ENCODE peak calls at places on chromosome 1, in seven cellular contexts. One of them, this sample, is unnamed.
A peak's percentile ranks its signal among the peaks of the same experiment; 100 is the strongest.

GRCh38 chr1:214386747-214387146 is 105.8 kb downstream of the SMYD2 start:
- DNase-seq in NCI-H226: peak; percentile 35
- DNase-seq in Peyer's patch: no peak
- DNase-seq in sigmoid colon: no peak
- DNase-seq in T-cell: no peak
- DNase-seq in stromal cell of bone marrow: no peak
- DNase-seq in activated naive CD8-positive, alpha-beta T cell treated with anti-CD3 and anti-CD28 coated beads for 36 hours: no peak
- DNase-seq in this sample: no peak

GRCh38 chr1:60903591-60903990 is 178.8 kb upstream of the NFIA start:
- DNase-seq in NCI-H226: no peak
- DNase-seq in Peyer's patch: no peak
- DNase-seq in sigmoid colon: peak; percentile 80
- DNase-seq in T-cell: no peak
- DNase-seq in stromal cell of bone marrow: peak; percentile 51
- DNase-seq in activated naive CD8-positive, alpha-beta T cell treated with anti-CD3 and anti-CD28 coated beads for 36 hours: no peak
- DNase-seq in this sample: no peak

GRCh38 chr1:111154021-111154999 is 14.3 kb downstream of the CEPT1 start:
- DNase-seq in NCI-H226: no peak
- DNase-seq in Peyer's patch: no peak
- DNase-seq in sigmoid colon: no peak
- DNase-seq in T-cell: no peak
- DNase-seq in stromal cell of bone marrow: no peak
- DNase-seq in activated naive CD8-positive, alpha-beta T cell treated with anti-CD3 and anti-CD28 coated beads for 36 hours: no peak
- DNase-seq in this sample: no peak

GRCh38 chr1:1171551-1172340 is 1.9 kb upstream of the TTLL10 start:
- DNase-seq in NCI-H226: no peak
- DNase-seq in Peyer's patch: peak; percentile 33
- DNase-seq in sigmoid colon: no peak
- DNase-seq in T-cell: no peak
- DNase-seq in stromal cell of bone marrow: no peak
- DNase-seq in activated naive CD8-positive, alpha-beta T cell treated with anti-CD3 and anti-CD28 coated beads for 36 hours: peak; percentile 58
- DNase-seq in this sample: no peak

GRCh38 chr1:156124557-156125483 is 10.3 kb downstream of the LMNA start:
- DNase-seq in NCI-H226: peak; percentile 18
- DNase-seq in Peyer's patch: no peak
- DNase-seq in sigmoid colon: no peak
- DNase-seq in T-cell: no peak
- DNase-seq in stromal cell of bone marrow: peak; percentile 56
- DNase-seq in activated naive CD8-positive, alpha-beta T cell treated with anti-CD3 and anti-CD28 coated beads for 36 hours: peak; percentile 36
- DNase-seq in this sample: no peak

GRCh38 chr1:3099861-3100260 is 30.9 kb downstream of the PRDM16 start:
- DNase-seq in NCI-H226: no peak
- DNase-seq in Peyer's patch: no peak
- DNase-seq in sigmoid colon: no peak
- DNase-seq in T-cell: no peak
- DNase-seq in stromal cell of bone marrow: no peak
- DNase-seq in activated naive CD8-positive, alpha-beta T cell treated with anti-CD3 and anti-CD28 coated beads for 36 hours: no peak
- DNase-seq in this sample: no peak

GRCh38 chr1:235503333-235504121 is 725 bp downstream of the B3GALNT2 start:
- DNase-seq in NCI-H226: peak; percentile 2
- DNase-seq in Peyer's patch: peak; percentile 57
- DNase-seq in sigmoid colon: peak; percentile 77
- DNase-seq in T-cell: no peak
- DNase-seq in stromal cell of bone marrow: no peak
- DNase-seq in activated naive CD8-positive, alpha-beta T cell treated with anti-CD3 and anti-CD28 coated beads for 36 hours: peak; percentile 30
- DNase-seq in this sample: peak; percentile 35

GRCh38 chr1:18354657-18355056 is 126.1 kb upstream of the KLHDC7A start:
- DNase-seq in NCI-H226: no peak
- DNase-seq in Peyer's patch: no peak
- DNase-seq in sigmoid colon: no peak
- DNase-seq in T-cell: no peak
- DNase-seq in stromal cell of bone marrow: no peak
- DNase-seq in activated naive CD8-positive, alpha-beta T cell treated with anti-CD3 and anti-CD28 coated beads for 36 hours: no peak
- DNase-seq in this sample: no peak

GRCh38 chr1:175272361-175272760 is 79.8 kb upstream of the KIAA0040 start:
- DNase-seq in NCI-H226: no peak
- DNase-seq in Peyer's patch: no peak
- DNase-seq in sigmoid colon: no peak
- DNase-seq in T-cell: no peak
- DNase-seq in stromal cell of bone marrow: no peak
- DNase-seq in activated naive CD8-positive, alpha-beta T cell treated with anti-CD3 and anti-CD28 coated beads for 36 hours: no peak
- DNase-seq in this sample: no peak

GRCh38 chr1:95778217-95778616 is 544.2 kb downstream of the RWDD3 start:
- DNase-seq in NCI-H226: no peak
- DNase-seq in Peyer's patch: no peak
- DNase-seq in sigmoid colon: no peak
- DNase-seq in T-cell: no peak
- DNase-seq in stromal cell of bone marrow: no peak
- DNase-seq in activated naive CD8-positive, alpha-beta T cell treated with anti-CD3 and anti-CD28 coated beads for 36 hours: no peak
- DNase-seq in this sample: no peak

GRCh38 chr1:78543941-78544630 is 53.3 kb downstream of the PTGFR start:
- DNase-seq in NCI-H226: no peak
- DNase-seq in Peyer's patch: no peak
- DNase-seq in sigmoid colon: no peak
- DNase-seq in T-cell: no peak
- DNase-seq in stromal cell of bone marrow: no peak
- DNase-seq in activated naive CD8-positive, alpha-beta T cell treated with anti-CD3 and anti-CD28 coated beads for 36 hours: no peak
- DNase-seq in this sample: no peak

GRCh38 chr1:106603616-106604015 is 452.9 kb upstream of the PRMT6 start:
- DNase-seq in NCI-H226: no peak
- DNase-seq in Peyer's patch: no peak
- DNase-seq in sigmoid colon: no peak
- DNase-seq in T-cell: no peak
- DNase-seq in stromal cell of bone marrow: no peak
- DNase-seq in activated naive CD8-positive, alpha-beta T cell treated with anti-CD3 and anti-CD28 coated beads for 36 hours: no peak
- DNase-seq in this sample: no peak

GRCh38 chr1:26094677-26095383 is 16.8 kb upstream of the PDIK1L start:
- DNase-seq in NCI-H226: peak; percentile 73
- DNase-seq in Peyer's patch: no peak
- DNase-seq in sigmoid colon: peak; percentile 64
- DNase-seq in T-cell: no peak
- DNase-seq in stromal cell of bone marrow: no peak
- DNase-seq in activated naive CD8-positive, alpha-beta T cell treated with anti-CD3 and anti-CD28 coated beads for 36 hours: no peak
- DNase-seq in this sample: no peak

GRCh38 chr1:6092211-6092610 is 46.5 kb downstream of the KCNAB2 start:
- DNase-seq in NCI-H226: no peak
- DNase-seq in Peyer's patch: no peak
- DNase-seq in sigmoid colon: no peak
- DNase-seq in T-cell: no peak
- DNase-seq in stromal cell of bone marrow: no peak
- DNase-seq in activated naive CD8-positive, alpha-beta T cell treated with anti-CD3 and anti-CD28 coated beads for 36 hours: no peak
- DNase-seq in this sample: no peak

GRCh38 chr1:11913291-11913690 is 12.9 kb downstream of the KIAA2013 start:
- DNase-seq in NCI-H226: no peak
- DNase-seq in Peyer's patch: no peak
- DNase-seq in sigmoid colon: no peak
- DNase-seq in T-cell: no peak
- DNase-seq in stromal cell of bone marrow: no peak
- DNase-seq in activated naive CD8-positive, alpha-beta T cell treated with anti-CD3 and anti-CD28 coated beads for 36 hours: no peak
- DNase-seq in this sample: no peak

GRCh38 chr1:110616587-110616986 is 10.4 kb upstream of the KCNA2 start:
- DNase-seq in NCI-H226: no peak
- DNase-seq in Peyer's patch: no peak
- DNase-seq in sigmoid colon: peak; percentile 40
- DNase-seq in T-cell: no peak
- DNase-seq in stromal cell of bone marrow: no peak
- DNase-seq in activated naive CD8-positive, alpha-beta T cell treated with anti-CD3 and anti-CD28 coated beads for 36 hours: no peak
- DNase-seq in this sample: no peak